ENCODE peak calls at places on chromosomes 6 and 20, in seven cellular contexts. K, R, O, D, C, B and H are unnamed samples.

GRCh38 chr6:42140051-42140450 is 2.4 kb downstream of the C6orf132 start:
- DNase-seq in K (peak; percentile 69), R (peak; percentile 86), O (no peak), D (peak; percentile 35), C (no peak), B (peak; percentile 79), H (peak; percentile 94)

GRCh38 chr6:11692451-11693376 is 85.9 kb downstream of the ADTRP start:
- DNase-seq in K (no peak), R (no peak), O (no peak), D (no peak), C (no peak), B (peak; percentile 86), H (no peak)

GRCh38 chr6:701215-701614 is 8.3 kb upstream of the EXOC2 start:
- DNase-seq in K (no peak), R (no peak), O (no peak), D (no peak), C (no peak), B (no peak), H (no peak)

GRCh38 chr6:23414204-23414501 is 711.9 kb upstream of the NRSN1 start:
- DNase-seq in K (no peak), R (no peak), O (no peak), D (no peak), C (no peak), B (no peak), H (no peak)

GRCh38 chr20:17169575-17170136 is 57.2 kb upstream of the PCSK2 start:
- DNase-seq in K (no peak), R (no peak), O (no peak), D (no peak), C (no peak), B (no peak), H (no peak)

GRCh38 chr6:2448826-2449571 is 203.6 kb upstream of the GMDS start:
- DNase-seq in K (peak; percentile 75), R (peak; percentile 43), O (no peak), D (no peak), C (peak; percentile 30), B (peak; percentile 82), H (peak; percentile 61)

GRCh38 chr6:43809417-43810305 is 39.6 kb downstream of the VEGFA start:
- DNase-seq in K (peak; percentile 65), R (no peak), O (no peak), D (no peak), C (no peak), B (peak; percentile 48), H (peak; percentile 90)

GRCh38 chr6:56593801-56594318 is 48.8 kb downstream of the DST start:
- DNase-seq in K (no peak), R (no peak), O (no peak), D (no peak), C (no peak), B (peak; percentile 58), H (no peak)

GRCh38 chr6:38248500-38249234 is 391.1 kb downstream of the BTBD9 start:
- DNase-seq in K (no peak), R (no peak), O (no peak), D (no peak), C (no peak), B (no peak), H (no peak)

GRCh38 chr6:169023161-169023874 is 230.3 kb downstream of the THBS2 start:
- DNase-seq in K (no peak), R (no peak), O (no peak), D (no peak), C (no peak), B (no peak), H (no peak)

GRCh38 chr6:123402052-123402451 is 234.7 kb downstream of the TRDN start:
- DNase-seq in K (no peak), R (no peak), O (no peak), D (no peak), C (no peak), B (peak; percentile 3), H (no peak)

GRCh38 chr6:169930799-169931198 is 179.4 kb downstream of the ERMARD start:
- DNase-seq in K (peak; percentile 2), R (no peak), O (no peak), D (no peak), C (no peak), B (peak; percentile 45), H (no peak)

GRCh38 chr20:38725959-38726848 is 1.9 kb downstream of the SLC32A1 start:
- DNase-seq in K (peak; percentile 54), R (peak; percentile 29), O (no peak), D (peak; percentile 45), C (peak; percentile 26), B (peak; percentile 51), H (no peak)

GRCh38 chr6:147245693-147246092 is 41.5 kb downstream of the STXBP5 start:
- DNase-seq in K (no peak), R (no peak), O (no peak), D (no peak), C (no peak), B (no peak), H (no peak)

GRCh38 chr20:18722381-18722780 is 91.2 kb upstream of the SCP2D1 start:
- DNase-seq in K (no peak), R (no peak), O (no peak), D (no peak), C (no peak), B (no peak), H (no peak)

GRCh38 chr6:29617782-29618557 is 15.0 kb downstream of the GABBR1 start:
- DNase-seq in K (no peak), R (no peak), O (no peak), D (no peak), C (no peak), B (no peak), H (no peak)

GRCh38 chr6:81265106-81265505 is 487.4 kb downstream of the TENT5A start:
- DNase-seq in K (peak; percentile 2), R (no peak), O (no peak), D (no peak), C (no peak), B (no peak), H (peak; percentile 40)

GRCh38 chr20:62617711-62618483 is 24.4 kb upstream of the SLCO4A1 start:
- DNase-seq in K (no peak), R (peak; percentile 47), O (no peak), D (no peak), C (peak; percentile 62), B (peak; percentile 93), H (peak; percentile 68)

GRCh38 chr6:89413006-89413400 is 930 bp upstream of the RRAGD start:
- DNase-seq in K (no peak), R (peak; percentile 24), O (no peak), D (peak; percentile 33), C (no peak), B (no peak), H (no peak)

GRCh38 chr20:48455606-48456360 is 372.0 kb downstream of the PREX1 start:
- DNase-seq in K (no peak), R (no peak), O (no peak), D (no peak), C (no peak), B (no peak), H (no peak)

GRCh38 chr20:59948828-59949720 is 8.9 kb downstream of the FAM217B start:
- DNase-seq in K (peak; percentile 57), R (no peak), O (no peak), D (no peak), C (no peak), B (peak; percentile 79), H (no peak)

DNA sequence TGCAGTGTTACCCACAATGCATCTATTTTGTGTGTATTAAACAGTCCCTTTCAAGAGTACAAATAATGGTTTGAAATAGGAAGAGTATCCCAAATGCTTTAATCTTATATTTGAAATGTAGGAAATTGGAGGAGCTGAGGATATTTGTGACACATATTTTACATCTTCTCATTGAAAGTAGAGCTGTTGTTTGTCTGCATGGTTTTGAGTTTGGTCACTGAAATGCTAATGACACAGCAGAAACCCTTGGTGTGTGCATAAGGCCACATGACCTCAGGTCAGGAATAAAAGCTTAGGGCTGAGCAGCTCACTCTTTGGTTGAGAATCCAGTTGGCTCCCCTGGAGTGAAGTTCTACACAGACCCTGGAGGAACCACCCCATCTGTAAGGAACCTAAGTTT is 49.8 kb downstream of the TPD52L1 start:
- DNase-seq in K (peak; percentile 64), R (no peak), O (no peak), D (no peak), C (no peak), B (no peak), H (no peak)
- TF ChIP-seq POLR2A in K (no peak), R (no peak), O (no peak), D (no peak), C (no peak), B (no peak), H (no peak)

GRCh38 chr6:36722365-36722764 is 24.7 kb downstream of the RAB44 start:
- DNase-seq in K (no peak), R (no peak), O (no peak), D (no peak), C (no peak), B (no peak), H (no peak)
- TF ChIP-seq POLR2A in K (no peak), R (no peak), O (no peak), D (no peak), C (no peak), B (no peak), H (no peak)

GRCh38 chr6:131641554-131641953 is 4.5 kb downstream of the ENPP3 start:
- DNase-seq in K (no peak), R (no peak), O (no peak), D (no peak), C (no peak), B (no peak), H (no peak)

GRCh38 chr6:131642565-131643261 is 5.6 kb downstream of the ENPP3 start:
- DNase-seq in K (no peak), R (no peak), O (no peak), D (no peak), C (no peak), B (no peak), H (no peak)

GRCh38 chr6:131638013-131638412 is 911 bp downstream of the ENPP3 start:
- DNase-seq in K (no peak), R (no peak), O (no peak), D (no peak), C (no peak), B (no peak), H (no peak)

GRCh38 chr6:131640100-131640499 is 3.0 kb downstream of the ENPP3 start:
- DNase-seq in K (no peak), R (no peak), O (no peak), D (no peak), C (no peak), B (no peak), H (no peak)

GRCh38 chr6:131640576-131640975 is 3.5 kb downstream of the ENPP3 start:
- DNase-seq in K (no peak), R (no peak), O (no peak), D (no peak), C (no peak), B (no peak), H (no peak)
- TF ChIP-seq POLR2A in K (no peak), R (no peak), O (no peak), D (no peak), C (no peak), B (no peak), H (no peak)

GRCh38 chr20:20089939-20090338 is 37.6 kb downstream of the CFAP61 start:
- DNase-seq in K (no peak), R (no peak), O (no peak), D (no peak), C (no peak), B (no peak), H (no peak)

GRCh38 chr20:20085812-20086211 is 33.5 kb downstream of the CFAP61 start:
- DNase-seq in K (no peak), R (no peak), O (no peak), D (no peak), C (no peak), B (no peak), H (no peak)

GRCh38 chr20:20092852-20093251 is 40.5 kb downstream of the CFAP61 start:
- DNase-seq in K (no peak), R (no peak), O (no peak), D (no peak), C (no peak), B (no peak), H (no peak)

GRCh38 chr20:20085071-20085470 is 32.7 kb downstream of the CFAP61 start:
- DNase-seq in K (no peak), R (no peak), O (no peak), D (no peak), C (peak; percentile 73), B (no peak), H (no peak)

GRCh38 chr20:20089018-20089417 is 36.7 kb downstream of the CFAP61 start:
- DNase-seq in K (no peak), R (no peak), O (no peak), D (no peak), C (peak; percentile 35), B (no peak), H (no peak)
- TF ChIP-seq POLR2A in K (no peak), R (no peak), O (no peak), D (no peak), C (no peak), B (no peak), H (no peak)